ENCODE peak calls at places on chromosomes 12 and 14, in six cellular contexts. One of them, this sample, is unnamed.

GRCh38 chr12:102096855-102097254 is 23.1 kb downstream of the NUP37 start:
- DNase-seq in dermis blood vessel endothelial cell: no peak
- DNase-seq in epithelial cell of proximal tubule: no peak
- DNase-seq in progenitor cell of endocrine pancreas: no peak
- DNase-seq in central memory CD4-positive, alpha-beta T cell: no peak
- DNase-seq in activated gamma-delta T cell treated with Interleukin-2 at 50 U/mL for 16 hours: no peak
- DNase-seq in this sample: no peak

GRCh38 chr12:56128669-56129209 is 672 bp downstream of the ESYT1 start:
- DNase-seq in dermis blood vessel endothelial cell: peak
- DNase-seq in epithelial cell of proximal tubule: no peak
- DNase-seq in progenitor cell of endocrine pancreas: no peak
- DNase-seq in central memory CD4-positive, alpha-beta T cell: no peak
- DNase-seq in activated gamma-delta T cell treated with Interleukin-2 at 50 U/mL for 16 hours: peak
- DNase-seq in this sample: no peak

GRCh38 chr14:64089920-64090319 is 204.3 kb downstream of the ESR2 start:
- DNase-seq in dermis blood vessel endothelial cell: no peak
- DNase-seq in epithelial cell of proximal tubule: no peak
- DNase-seq in progenitor cell of endocrine pancreas: no peak
- DNase-seq in central memory CD4-positive, alpha-beta T cell: no peak
- DNase-seq in activated gamma-delta T cell treated with Interleukin-2 at 50 U/mL for 16 hours: no peak
- DNase-seq in this sample: no peak

GRCh38 chr12:15268927-15269552 is 47.8 kb upstream of the RERG start:
- DNase-seq in dermis blood vessel endothelial cell: peak
- DNase-seq in epithelial cell of proximal tubule: no peak
- DNase-seq in progenitor cell of endocrine pancreas: peak
- DNase-seq in central memory CD4-positive, alpha-beta T cell: peak
- DNase-seq in activated gamma-delta T cell treated with Interleukin-2 at 50 U/mL for 16 hours: peak
- DNase-seq in this sample: no peak

GRCh38 chr14:73728106-73729014 is 14.2 kb upstream of the PNMA1 start:
- DNase-seq in dermis blood vessel endothelial cell: peak
- DNase-seq in epithelial cell of proximal tubule: no peak
- DNase-seq in progenitor cell of endocrine pancreas: peak
- DNase-seq in central memory CD4-positive, alpha-beta T cell: peak
- DNase-seq in activated gamma-delta T cell treated with Interleukin-2 at 50 U/mL for 16 hours: peak
- DNase-seq in this sample: peak

GRCh38 chr14:74922752-74923401 is at the start of gene RPS6KL1:
- DNase-seq in dermis blood vessel endothelial cell: peak
- DNase-seq in epithelial cell of proximal tubule: no peak
- DNase-seq in progenitor cell of endocrine pancreas: peak
- DNase-seq in central memory CD4-positive, alpha-beta T cell: peak
- DNase-seq in activated gamma-delta T cell treated with Interleukin-2 at 50 U/mL for 16 hours: peak
- DNase-seq in this sample: peak

GRCh38 chr12:106711316-106711715 is 63.2 kb upstream of the RIC8B start:
- DNase-seq in dermis blood vessel endothelial cell: no peak
- DNase-seq in epithelial cell of proximal tubule: no peak
- DNase-seq in progenitor cell of endocrine pancreas: no peak
- DNase-seq in central memory CD4-positive, alpha-beta T cell: no peak
- DNase-seq in activated gamma-delta T cell treated with Interleukin-2 at 50 U/mL for 16 hours: no peak
- DNase-seq in this sample: no peak

GRCh38 chr12:115667116-115667515 is 610.4 kb downstream of the MED13L start:
- DNase-seq in dermis blood vessel endothelial cell: no peak
- DNase-seq in epithelial cell of proximal tubule: no peak
- DNase-seq in progenitor cell of endocrine pancreas: no peak
- DNase-seq in central memory CD4-positive, alpha-beta T cell: no peak
- DNase-seq in activated gamma-delta T cell treated with Interleukin-2 at 50 U/mL for 16 hours: no peak
- DNase-seq in this sample: no peak

GRCh38 chr12:43338848-43339526 is 213.0 kb downstream of the ADAMTS20 start:
- DNase-seq in dermis blood vessel endothelial cell: peak
- DNase-seq in epithelial cell of proximal tubule: peak
- DNase-seq in progenitor cell of endocrine pancreas: no peak
- DNase-seq in central memory CD4-positive, alpha-beta T cell: no peak
- DNase-seq in activated gamma-delta T cell treated with Interleukin-2 at 50 U/mL for 16 hours: no peak
- DNase-seq in this sample: no peak

GRCh38 chr12:124518051-124518932 is 49.1 kb downstream of the NCOR2 start:
- DNase-seq in dermis blood vessel endothelial cell: peak
- DNase-seq in epithelial cell of proximal tubule: peak
- DNase-seq in progenitor cell of endocrine pancreas: no peak
- DNase-seq in central memory CD4-positive, alpha-beta T cell: no peak
- DNase-seq in activated gamma-delta T cell treated with Interleukin-2 at 50 U/mL for 16 hours: no peak
- DNase-seq in this sample: no peak

GRCh38 chr12:65432606-65433005 is 154.1 kb downstream of the MSRB3 start:
- DNase-seq in dermis blood vessel endothelial cell: no peak
- DNase-seq in epithelial cell of proximal tubule: no peak
- DNase-seq in progenitor cell of endocrine pancreas: no peak
- DNase-seq in central memory CD4-positive, alpha-beta T cell: no peak
- DNase-seq in activated gamma-delta T cell treated with Interleukin-2 at 50 U/mL for 16 hours: no peak
- DNase-seq in this sample: no peak

GRCh38 chr12:109255377-109255776 is 53.7 kb downstream of the FOXN4 start:
- DNase-seq in dermis blood vessel endothelial cell: peak
- DNase-seq in epithelial cell of proximal tubule: no peak
- DNase-seq in progenitor cell of endocrine pancreas: no peak
- DNase-seq in central memory CD4-positive, alpha-beta T cell: no peak
- DNase-seq in activated gamma-delta T cell treated with Interleukin-2 at 50 U/mL for 16 hours: no peak
- DNase-seq in this sample: no peak

GRCh38 chr14:61284001-61284400 is 2.9 kb upstream of the TMEM30B start:
- DNase-seq in dermis blood vessel endothelial cell: no peak
- DNase-seq in epithelial cell of proximal tubule: no peak
- DNase-seq in progenitor cell of endocrine pancreas: no peak
- DNase-seq in central memory CD4-positive, alpha-beta T cell: no peak
- DNase-seq in activated gamma-delta T cell treated with Interleukin-2 at 50 U/mL for 16 hours: no peak
- DNase-seq in this sample: no peak

GRCh38 chr12:65741662-65742480 is 82.4 kb upstream of the HMGA2 start:
- DNase-seq in dermis blood vessel endothelial cell: peak
- DNase-seq in epithelial cell of proximal tubule: no peak
- DNase-seq in progenitor cell of endocrine pancreas: peak
- DNase-seq in central memory CD4-positive, alpha-beta T cell: no peak
- DNase-seq in activated gamma-delta T cell treated with Interleukin-2 at 50 U/mL for 16 hours: no peak
- DNase-seq in this sample: peak

GRCh38 chr12:56129210-56129691 is 1.2 kb downstream of the ESYT1 start:
- DNase-seq in dermis blood vessel endothelial cell: peak
- DNase-seq in epithelial cell of proximal tubule: no peak
- DNase-seq in progenitor cell of endocrine pancreas: peak
- DNase-seq in central memory CD4-positive, alpha-beta T cell: peak
- DNase-seq in activated gamma-delta T cell treated with Interleukin-2 at 50 U/mL for 16 hours: peak
- DNase-seq in this sample: peak

GRCh38 chr12:19967001-19967400 is 401.3 kb upstream of the PDE3A start:
- DNase-seq in dermis blood vessel endothelial cell: no peak
- DNase-seq in epithelial cell of proximal tubule: no peak
- DNase-seq in progenitor cell of endocrine pancreas: no peak
- DNase-seq in central memory CD4-positive, alpha-beta T cell: no peak
- DNase-seq in activated gamma-delta T cell treated with Interleukin-2 at 50 U/mL for 16 hours: no peak
- DNase-seq in this sample: no peak

GRCh38 chr12:131673519-131674265 is 37.2 kb upstream of the SFSWAP start:
- DNase-seq in dermis blood vessel endothelial cell: no peak
- DNase-seq in epithelial cell of proximal tubule: no peak
- DNase-seq in progenitor cell of endocrine pancreas: no peak
- DNase-seq in central memory CD4-positive, alpha-beta T cell: no peak
- DNase-seq in activated gamma-delta T cell treated with Interleukin-2 at 50 U/mL for 16 hours: no peak
- DNase-seq in this sample: no peak

GRCh38 chr12:56487448-56488040 is 417 bp downstream of the GLS2 start:
- DNase-seq in dermis blood vessel endothelial cell: peak
- DNase-seq in epithelial cell of proximal tubule: no peak
- DNase-seq in progenitor cell of endocrine pancreas: peak
- DNase-seq in central memory CD4-positive, alpha-beta T cell: peak
- DNase-seq in activated gamma-delta T cell treated with Interleukin-2 at 50 U/mL for 16 hours: no peak
- DNase-seq in this sample: peak

GRCh38 chr14:91367173-91368171 is 50.1 kb downstream of the CCDC88C start:
- DNase-seq in dermis blood vessel endothelial cell: peak
- DNase-seq in epithelial cell of proximal tubule: peak
- DNase-seq in progenitor cell of endocrine pancreas: no peak
- DNase-seq in central memory CD4-positive, alpha-beta T cell: peak
- DNase-seq in activated gamma-delta T cell treated with Interleukin-2 at 50 U/mL for 16 hours: peak
- DNase-seq in this sample: peak

GRCh38 chr12:52175411-52176350 is 16.1 kb downstream of the KRT80 start:
- DNase-seq in dermis blood vessel endothelial cell: peak
- DNase-seq in epithelial cell of proximal tubule: no peak
- DNase-seq in progenitor cell of endocrine pancreas: no peak
- DNase-seq in central memory CD4-positive, alpha-beta T cell: no peak
- DNase-seq in activated gamma-delta T cell treated with Interleukin-2 at 50 U/mL for 16 hours: no peak
- DNase-seq in this sample: no peak

This sample was measured in stimulated activated naive B cell treated with anti-CD40 and anti-IgM and Interleukin-4, amounts not matched to agents 10 μg/mL and 1 μg/mL and 100 μg/mL, for 72 hours.